ENCODE peak calls at places on chromosomes 2 and 18, in ten cellular contexts. I, C, Q, X, S, G, N, U, V and H are unnamed samples.

GRCh38 chr2:21396252-21396651 is 272.5 kb downstream of the TDRD15 start:
- DNase-seq in C (no peak), N (no peak), U (no peak), Q (no peak), X (no peak), S (no peak), I (no peak), G (no peak), V (no peak), H (no peak)

GRCh38 chr2:10306901-10307463 is 4.3 kb downstream of the HPCAL1 start:
- DNase-seq in X (no peak), I (no peak), S (no peak), Q (no peak), N (no peak), G (no peak), V (no peak), U (no peak), C (no peak), H (no peak)

GRCh38 chr2:3603536-3604206 is 8.8 kb downstream of the COLEC11 start:
- DNase-seq in N (no peak), G (no peak), V (no peak), I (peak), Q (no peak), C (no peak), U (no peak), X (no peak), S (no peak), H (no peak)

GRCh38 chr2:205464681-205465080 is 217.6 kb upstream of the NRP2 start:
- DNase-seq in C (no peak), I (no peak), V (no peak), Q (no peak), U (no peak), X (no peak), S (no peak), G (no peak), N (no peak), H (no peak)

GRCh38 chr2:216664593-216665034 is 30.7 kb downstream of the IGFBP5 start:
- DNase-seq in X (peak), U (no peak), Q (no peak), C (no peak), S (no peak), G (no peak), I (no peak), N (no peak), V (no peak), H (no peak)

GRCh38 chr2:161119483-161119882 is 40.7 kb upstream of the TANK start:
- DNase-seq in G (no peak), I (no peak), V (no peak), Q (no peak), X (no peak), N (no peak), S (no peak), C (no peak), U (no peak), H (no peak)

GRCh38 chr2:197965756-197966155 is 161.4 kb downstream of the PLCL1 start:
- DNase-seq in X (no peak), V (no peak), N (no peak), I (no peak), G (no peak), Q (no peak), C (no peak), S (no peak), U (no peak), H (no peak)

GRCh38 chr2:135086222-135086621 is 34.1 kb downstream of the RAB3GAP1 start:
- DNase-seq in U (no peak), N (no peak), C (no peak), X (no peak), S (no peak), I (no peak), G (no peak), Q (no peak), V (no peak), H (no peak)

GRCh38 chr18:78305789-78306188 is 673.8 kb upstream of the SALL3 start:
- DNase-seq in N (no peak), V (no peak), G (no peak), U (no peak), Q (no peak), S (no peak), I (no peak), C (no peak), X (no peak), H (no peak)

GRCh38 chr2:229265727-229266126 is 5.4 kb downstream of the PID1 start:
- DNase-seq in I (no peak), G (no peak), S (no peak), N (no peak), X (no peak), V (no peak), U (no peak), C (no peak), Q (no peak), H (peak)

GRCh38 chr2:229270551-229271410 is at the start of gene PID1:
- DNase-seq in X (peak), C (no peak), U (no peak), I (peak), N (peak), Q (no peak), G (peak), S (peak), V (no peak), H (peak)

GRCh38 chr2:229269986-229270385 is 1.1 kb downstream of the PID1 start:
- DNase-seq in Q (no peak), U (no peak), C (no peak), N (no peak), I (no peak), V (no peak), X (no peak), S (no peak), G (no peak), H (peak)

GRCh38 chr2:229269146-229269545 is 1.9 kb downstream of the PID1 start:
- DNase-seq in C (no peak), G (no peak), I (no peak), V (no peak), U (no peak), X (no peak), Q (no peak), S (no peak), N (no peak), H (no peak)

GRCh38 chr2:229268626-229269025 is 2.5 kb downstream of the PID1 start:
- DNase-seq in U (no peak), N (peak), C (no peak), G (no peak), V (no peak), I (no peak), S (no peak), Q (no peak), X (peak), H (peak)
- H3K4me3 ChIP-seq in U (peak), N (no peak), C (no peak), G (no peak), V (no peak), I (no peak), S (peak), Q (peak), X (no peak), H (peak)

DNA sequence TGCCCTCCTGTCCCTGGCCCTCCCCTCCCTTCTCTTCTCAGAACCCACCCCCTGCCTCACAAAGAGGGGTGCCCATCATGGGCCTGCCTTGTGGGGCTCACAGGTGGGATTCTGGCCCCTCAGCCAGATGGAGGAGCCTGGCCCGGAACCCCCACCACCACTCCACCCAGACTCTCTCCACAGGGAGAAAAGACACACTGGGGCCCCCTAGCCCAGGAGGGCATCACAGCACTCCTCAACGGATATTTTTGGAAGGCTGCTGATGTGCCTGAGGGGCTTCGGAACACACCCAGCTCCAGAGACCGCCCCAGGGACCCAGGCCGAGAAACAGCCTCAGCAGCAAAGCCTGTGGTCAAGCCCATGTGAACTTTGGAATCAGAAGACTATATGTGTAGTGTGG is 9.9 kb downstream of the KCNIP3 start:
- DNase-seq in I (no peak), Q (no peak), S (no peak), V (no peak), C (no peak), X (no peak), G (no peak), N (no peak), U (no peak), H (no peak)
- TF ChIP-seq CTCF in I (no peak), Q (no peak), S (no peak), V (no peak), C (no peak), X (no peak), G (no peak), N (no peak), U (no peak), H (no peak)

GRCh38 chr2:167215595-167215994 is 327.3 kb downstream of the XIRP2 start:
- DNase-seq in Q (no peak), V (no peak), I (no peak), X (no peak), S (peak), C (no peak), U (no peak), G (peak), N (no peak), H (no peak)
- H3K4me3 ChIP-seq in Q (no peak), V (no peak), I (no peak), X (no peak), S (no peak), C (no peak), U (no peak), G (no peak), N (no peak), H (no peak)

DNA sequence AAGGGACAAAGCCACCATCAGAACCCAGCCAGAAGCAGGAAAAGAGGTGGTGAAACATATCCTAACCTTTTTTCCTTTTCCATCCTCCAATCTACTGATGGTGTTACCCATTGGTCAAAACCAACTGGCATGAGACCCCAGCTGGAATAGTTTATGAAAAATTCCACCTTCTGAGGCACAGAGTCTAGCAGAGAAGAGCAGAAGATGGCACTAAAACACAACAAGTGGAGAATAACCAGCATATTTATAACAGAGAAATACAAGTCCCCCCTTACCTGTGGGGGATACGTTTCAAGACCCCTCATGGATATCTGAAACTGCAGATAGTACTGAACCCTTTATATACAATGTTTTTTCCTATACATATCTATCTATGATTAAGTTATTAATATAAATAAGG is 4.9 kb upstream of the INPP1 start:
- DNase-seq in G (no peak), X (no peak), U (no peak), Q (no peak), S (no peak), N (no peak), I (no peak), V (no peak), C (no peak), H (no peak)
- TF ChIP-seq CTCF in G (peak), X (no peak), U (no peak), Q (no peak), S (no peak), N (peak), I (no peak), V (no peak), C (no peak), H (no peak)

DNA sequence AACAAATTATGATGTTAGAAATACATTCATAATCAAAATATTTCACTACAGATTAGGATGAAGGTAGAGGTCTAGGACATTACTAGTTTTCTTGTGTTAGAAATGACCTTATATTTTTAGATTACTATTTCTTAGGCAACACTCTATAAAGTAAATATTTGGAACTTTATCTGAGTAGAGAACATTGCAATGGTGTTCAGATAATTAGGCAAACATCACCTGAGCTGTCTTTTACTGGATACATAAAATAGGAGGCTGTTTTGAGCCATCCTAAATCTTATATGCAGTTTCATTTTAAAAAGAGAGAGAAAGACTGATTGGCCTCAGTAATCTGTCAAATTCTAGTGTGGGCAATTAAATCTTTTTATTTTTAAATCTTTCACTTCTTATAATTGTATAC is 304.6 kb downstream of the ARHGAP15 start:
- DNase-seq in I (no peak), X (no peak), Q (no peak), U (no peak), G (no peak), V (no peak), C (no peak), S (no peak), N (no peak), H (no peak)
- H3K4me3 ChIP-seq in I (no peak), X (no peak), Q (peak), U (no peak), G (no peak), V (no peak), C (no peak), S (no peak), N (no peak), H (no peak)

GRCh38 chr18:60411715-60412114 is 39.1 kb upstream of the MC4R start:
- DNase-seq in G (no peak), S (no peak), V (no peak), N (no peak), Q (no peak), U (no peak), X (no peak), I (no peak), C (no peak), H (no peak)
- TF ChIP-seq CTCF in G (no peak), S (no peak), V (no peak), N (no peak), Q (no peak), U (no peak), X (no peak), I (no peak), C (no peak), H (peak)